ENCODE peak calls at places on chromosomes 4 and X, in five cellular contexts. W is lower leg skin; B is T-helper 2 cell; O is stimulated activated CD4-positive, alpha-beta T cell treated with anti-CD3 and anti-CD28 coated beads, Interleukin-4, amount 100 ng/mL, for 24 hours; P is stimulated activated CD8-positive, alpha-beta memory T cell treated with anti-CD3 and anti-CD28 coated beads, Interleukin-7, amount 100 ng/mL, for 1 hour. L is an unnamed sample.

GRCh38 chr4:16043820-16044554 is 39.8 kb downstream of the PROM1 start:
- DNase-seq in O (no peak), B (no peak), W (no peak), P (no peak), L (no peak)

GRCh38 chr4:85780664-85781063 is 305.7 kb downstream of the ARHGAP24 start:
- DNase-seq in O (no peak), P (no peak), B (no peak), W (no peak), L (no peak)

GRCh38 chr4:147160908-147161513 is 215.3 kb upstream of the TTC29 start:
- DNase-seq in P (no peak), O (no peak), W (no peak), B (peak), L (peak)

GRCh38 chrX:133542476-133542875 is 127.2 kb upstream of the GPC4 start:
- DNase-seq in W (no peak), P (no peak), O (no peak), B (no peak), L (peak)

GRCh38 chrX:96424007-96424406 is 260.6 kb upstream of the DIAPH2 start:
- DNase-seq in B (no peak), O (no peak), W (no peak), P (no peak), L (no peak)

GRCh38 chrX:72272868-72273267 is 4.2 kb downstream of the RPS4X start:
- DNase-seq in O (peak), B (peak), W (no peak), P (no peak), L (no peak)

GRCh38 chr4:26410385-26411293 is 79.6 kb downstream of the CCKAR start:
- DNase-seq in B (peak), O (peak), W (no peak), P (no peak), L (peak)

GRCh38 chrX:74450803-74451449 is 29.6 kb downstream of the SLC16A2 start:
- DNase-seq in W (no peak), P (no peak), O (peak), B (peak), L (peak)

GRCh38 chrX:95764972-95765451 is 919.6 kb upstream of the DIAPH2 start:
- DNase-seq in B (peak), O (no peak), W (no peak), P (no peak), L (peak)

GRCh38 chr4:478373-478772 is 20.6 kb downstream of the ZNF721 start:
- DNase-seq in B (no peak), P (no peak), W (no peak), O (no peak), L (no peak)

GRCh38 chr4:110518889-110519490 is 43.0 kb downstream of the ENPEP start:
- DNase-seq in W (no peak), O (peak), B (no peak), P (no peak), L (peak)

GRCh38 chr4:152278172-152278504 is 257.8 kb downstream of the FBXW7 start:
- DNase-seq in B (no peak), P (no peak), O (no peak), W (no peak), L (no peak)

GRCh38 chr4:94806376-94806775 is 48.6 kb downstream of the BMPR1B start:
- DNase-seq in P (no peak), O (no peak), B (no peak), W (no peak), L (no peak)

GRCh38 chr4:140609548-140610425 is 41.0 kb upstream of the UCP1 start:
- DNase-seq in B (peak), O (no peak), P (no peak), W (no peak), L (peak)

GRCh38 chr4:185508162-185508561 is 27.1 kb downstream of the PDLIM3 start:
- DNase-seq in W (no peak), O (no peak), P (no peak), B (no peak), L (no peak)

GRCh38 chrX:153931748-153932147 is 3.1 kb downstream of the NAA10 start:
- DNase-seq in P (no peak), B (no peak), W (no peak), O (no peak), L (no peak)

GRCh38 chrX:40581333-40581910 is 652 bp downstream of the ATP6AP2 start:
- DNase-seq in B (peak), P (no peak), W (no peak), O (peak), L (peak)

GRCh38 chrX:119817130-119817690 is 25.8 kb upstream of the RPL39 start:
- DNase-seq in O (no peak), B (no peak), W (no peak), P (no peak), L (no peak)

GRCh38 chr4:151484396-151485102 is 75.6 kb downstream of the FHIP1A start:
- DNase-seq in W (no peak), O (no peak), P (no peak), B (no peak), L (no peak)

GRCh38 chr4:36039031-36039430 is 205.3 kb downstream of the ARAP2 start:
- DNase-seq in W (no peak), P (no peak), B (peak), O (no peak), L (no peak)

GRCh38 chr4:168880811-168881595 is 129.1 kb downstream of the CBR4 start:
- DNase-seq in W (no peak), B (no peak), O (no peak), P (no peak), L (peak)

GRCh38 chr4:16967722-16968121 is 69.3 kb upstream of the LDB2 start:
- DNase-seq in W (peak), P (no peak), B (no peak), O (no peak), L (peak)

GRCh38 chrX:22366166-22366702 is 93.5 kb downstream of the CBLL2 start:
- DNase-seq in O (no peak), W (no peak), B (no peak), P (no peak), L (no peak)

GRCh38 chr4:78737951-78738350 is 38.2 kb upstream of the BMP2K start:
- DNase-seq in W (no peak), B (no peak), P (no peak), O (no peak), L (no peak)

GRCh38 chr4:175999944-176000343 is 65.7 kb upstream of the WDR17 start:
- DNase-seq in B (no peak), W (no peak), P (no peak), O (no peak), L (no peak)

GRCh38 chr4:159434496-159435241 is 331.8 kb downstream of the RAPGEF2 start:
- DNase-seq in O (no peak), P (no peak), B (no peak), W (no peak), L (no peak)

GRCh38 chr4:107037188-107037587 is 1.1 kb upstream of the DKK2 start:
- DNase-seq in P (no peak), B (no peak), W (peak), O (no peak), L (peak)

GRCh38 chr4:153788419-153789276 is at the start of gene SFRP2:
- DNase-seq in P (no peak), O (no peak), W (peak), B (no peak), L (no peak)

GRCh38 chr4:144646523-144647094 is 653 bp downstream of the HHIP start:
- DNase-seq in W (no peak), O (no peak), P (no peak), B (peak), L (peak)

GRCh38 chrX:50680990-50681389 is 133.0 kb downstream of the SHROOM4 start:
- DNase-seq in B (no peak), O (no peak), P (no peak), W (no peak), L (peak)

GRCh38 chrX:53319614-53320542 is 38.5 kb upstream of the IQSEC2 start:
- DNase-seq in B (no peak), W (no peak), P (no peak), O (no peak), L (no peak)

GRCh38 chr4:98496446-98496845 is 162.0 kb downstream of the TSPAN5 start:
- DNase-seq in P (no peak), W (peak), B (no peak), O (no peak), L (no peak)

GRCh38 chr4:168734703-168735688 is 238.1 kb downstream of the PALLD start:
- DNase-seq in W (no peak), B (no peak), P (no peak), O (no peak), L (no peak)